ENCODE peak calls at places on chromosome 6, in six cellular contexts. V is epithelial cell of proximal tubule, G is tibial nerve, L is AG04450, B is left ventricle myocardium inferior, Q is GM12865. W is an unnamed sample.

GRCh38 chr6:169479783-169480495 is 221.9 kb downstream of the WDR27 start:
- DNase-seq in G (no peak), V (no peak), B (no peak), L (no peak), Q (no peak), W (no peak)

GRCh38 chr6:72218125-72218524 is 331.8 kb downstream of the RIMS1 start:
- DNase-seq in G (no peak), L (no peak), Q (peak; percentile 30), B (no peak), V (peak; percentile 4), W (peak; percentile 6)

GRCh38 chr6:101830501-101831031 is 437.1 kb downstream of the GRIK2 start:
- DNase-seq in B (no peak), V (no peak), G (no peak), L (no peak), Q (no peak), W (no peak)

GRCh38 chr6:43833996-43834390 is 64.0 kb downstream of the VEGFA start:
- DNase-seq in G (no peak), B (no peak), V (no peak), Q (no peak), L (no peak), W (no peak)

GRCh38 chr6:15986027-15986629 is 142.8 kb upstream of the MYLIP start:
- DNase-seq in L (no peak), Q (no peak), V (no peak), G (no peak), B (no peak), W (no peak)

GRCh38 chr6:20991910-20992309 is 457.7 kb downstream of the CDKAL1 start:
- DNase-seq in G (no peak), V (no peak), L (no peak), B (no peak), Q (no peak), W (no peak)

GRCh38 chr6:7811441-7811840 is 85.5 kb downstream of the BMP6 start:
- DNase-seq in B (no peak), V (no peak), Q (no peak), L (no peak), G (no peak), W (no peak)

GRCh38 chr6:75368151-75368779 is 83.7 kb upstream of the TMEM30A start:
- DNase-seq in G (no peak), Q (peak; percentile 46), V (peak; percentile 42), L (no peak), B (no peak), W (no peak)

GRCh38 chr6:45949256-45949655 is 66.4 kb downstream of the CLIC5 start:
- DNase-seq in L (no peak), Q (no peak), B (no peak), V (no peak), G (no peak), W (no peak)

GRCh38 chr6:20802596-20802995 is 268.3 kb downstream of the CDKAL1 start:
- DNase-seq in Q (no peak), L (no peak), V (no peak), B (no peak), G (no peak), W (no peak)

GRCh38 chr6:165223736-165224135 is 85.7 kb downstream of the C6orf118 start:
- DNase-seq in L (no peak), Q (no peak), G (no peak), B (no peak), V (no peak), W (no peak)

GRCh38 chr6:150751296-150751695 is 114.2 kb upstream of the MTHFD1L start:
- DNase-seq in G (no peak), L (no peak), Q (no peak), V (no peak), B (no peak), W (no peak)

GRCh38 chr6:142929751-142930358 is 15.1 kb downstream of the HIVEP2 start:
- DNase-seq in B (no peak), V (no peak), L (no peak), G (no peak), Q (no peak), W (peak; percentile 47)

GRCh38 chr6:116404706-116405105 is 34.0 kb downstream of the DSE start:
- DNase-seq in B (no peak), L (no peak), G (no peak), V (no peak), Q (no peak), W (peak; percentile 55)

GRCh38 chr6:110542311-110543024 is 66.1 kb upstream of the SLC22A16 start:
- DNase-seq in G (peak; percentile 42), L (no peak), Q (no peak), B (peak; percentile 66), V (no peak), W (no peak)

GRCh38 chr6:69957990-69958559 is 91.7 kb downstream of the COL19A1 start:
- DNase-seq in G (no peak), B (no peak), V (no peak), Q (no peak), L (no peak), W (no peak)

GRCh38 chr6:26743941-26744699 is 84.6 kb upstream of the ZNF322 start:
- DNase-seq in G (no peak), B (no peak), V (no peak), L (no peak), Q (no peak), W (peak; percentile 3)

GRCh38 chr6:78867370-78868040 is at the start of gene IRAK1BP1:
- DNase-seq in G (peak; percentile 53), B (peak; percentile 83), V (no peak), Q (peak; percentile 93), L (peak; percentile 52), W (peak; percentile 74)

GRCh38 chr6:140849441-140849840 is 1283.3 kb upstream of the GJE1 start:
- DNase-seq in B (no peak), Q (no peak), V (no peak), L (no peak), G (no peak), W (no peak)

DNA sequence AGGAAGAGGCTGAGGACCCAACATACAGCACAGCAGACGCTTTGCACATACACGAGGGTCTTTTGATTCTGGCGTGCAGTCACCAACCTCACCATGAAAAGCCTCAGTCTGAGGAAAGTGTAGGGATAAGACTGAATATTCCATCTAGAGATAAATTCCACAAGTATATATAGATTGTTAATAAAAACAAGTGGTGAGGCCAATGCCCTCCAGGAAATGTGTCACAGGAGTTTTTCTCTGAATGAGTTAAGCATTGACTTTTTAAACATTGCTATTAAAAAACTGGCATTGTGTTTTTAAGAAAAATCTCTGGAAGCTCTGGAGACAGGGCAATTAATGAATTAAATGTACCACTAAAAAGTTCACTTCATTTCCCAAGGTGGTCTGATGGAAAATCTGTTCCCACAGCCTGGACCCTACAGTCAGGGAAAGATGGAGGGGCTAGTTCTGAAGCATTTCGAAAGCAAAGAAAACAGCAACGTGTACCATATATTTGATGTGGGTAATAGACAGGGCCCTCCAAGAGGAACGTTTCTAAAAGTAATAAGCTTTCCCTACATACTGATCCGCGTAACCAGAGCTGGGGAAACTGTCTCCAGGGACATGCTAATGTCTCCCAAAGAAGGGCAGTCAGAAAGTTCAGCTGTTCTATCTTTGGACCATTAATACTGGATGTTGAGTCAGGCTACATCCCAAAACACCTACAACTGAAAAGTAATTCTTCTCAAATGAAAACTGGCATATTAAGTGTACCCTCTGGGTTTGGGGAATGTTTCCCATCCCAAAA is 301.1 kb downstream of the FOXC1 start:
- DNase-seq in V (no peak), G (no peak), B (no peak), Q (no peak), L (no peak), W (no peak)
- TF ChIP-seq CTCF in V (no peak), G (no peak), B (no peak), Q (no peak), L (no peak), W (no peak)

DNA sequence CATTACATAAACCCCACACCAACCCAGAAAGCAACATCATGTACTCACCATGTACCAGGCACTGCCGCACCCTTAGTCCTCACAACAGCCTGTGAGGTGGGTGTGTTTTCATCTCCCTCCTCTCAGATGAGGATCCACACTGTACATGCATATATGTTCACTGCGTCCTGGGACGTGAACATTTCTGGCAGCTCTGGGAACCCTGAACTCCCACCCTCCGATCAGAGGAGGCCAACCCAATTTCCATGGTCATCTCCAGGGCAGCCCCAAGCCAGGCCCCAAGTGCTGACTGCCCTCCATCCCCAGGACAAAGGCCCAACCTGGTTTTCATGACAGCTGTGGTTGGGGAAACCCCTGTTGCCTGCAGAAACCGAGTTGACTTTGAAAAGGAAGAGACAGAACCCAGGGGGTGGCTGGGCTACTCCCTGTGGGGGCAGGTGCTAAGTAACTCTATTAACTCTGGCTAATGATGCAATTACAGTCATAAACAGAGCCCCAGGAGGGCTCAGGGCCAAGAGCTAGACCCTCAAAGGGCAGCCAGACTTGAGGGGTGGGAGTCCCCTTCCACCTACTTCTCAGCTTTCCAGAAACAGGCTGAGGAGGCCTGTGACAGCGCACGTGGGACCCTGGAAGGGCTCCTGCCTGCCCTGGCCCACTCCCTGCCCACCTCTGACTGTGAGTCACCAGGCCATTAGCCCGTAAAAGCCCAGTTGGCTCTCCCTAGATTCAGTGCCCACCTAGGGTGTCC is 2.6 kb downstream of the TFEB start:
- DNase-seq in G (no peak), V (no peak), B (no peak), Q (peak; percentile 90), L (no peak), W (peak; percentile 18)
- H3K4me3 ChIP-seq in G (peak overlapping the region; percentile 88), V (peak overlapping the region; percentile 81), B (peak overlapping the region; percentile 99), Q (peak overlapping the region; percentile 83), L (peak overlapping the region; percentile 72), W (peak overlapping the region; percentile 76)

GRCh38 chr6:39360378-39360777 is 37.9 kb upstream of the KCNK16 start:
- DNase-seq in L (no peak), Q (no peak), G (no peak), B (no peak), V (no peak), W (no peak)

GRCh38 chr6:39365281-39366074 is 43.0 kb upstream of the KCNK16 start:
- DNase-seq in Q (no peak), L (no peak), V (peak; percentile 13), B (no peak), G (no peak), W (peak; percentile 2)

GRCh38 chr6:39363280-39363679 is 40.8 kb upstream of the KCNK16 start:
- DNase-seq in Q (no peak), B (no peak), V (no peak), G (no peak), L (no peak), W (no peak)

GRCh38 chr6:39361657-39362486 is 39.4 kb upstream of the KCNK16 start:
- DNase-seq in V (no peak), Q (peak; percentile 68), G (peak; percentile 43), L (peak; percentile 16), B (peak; percentile 49), W (peak; percentile 46)

GRCh38 chr6:39362487-39362865 is 40.0 kb upstream of the KCNK16 start:
- DNase-seq in Q (no peak), L (no peak), B (no peak), V (no peak), G (no peak), W (no peak)
- TF ChIP-seq CTCF in Q (peak; percentile 13), L (no peak), B (no peak), V (no peak), G (no peak), W (no peak)

DNA sequence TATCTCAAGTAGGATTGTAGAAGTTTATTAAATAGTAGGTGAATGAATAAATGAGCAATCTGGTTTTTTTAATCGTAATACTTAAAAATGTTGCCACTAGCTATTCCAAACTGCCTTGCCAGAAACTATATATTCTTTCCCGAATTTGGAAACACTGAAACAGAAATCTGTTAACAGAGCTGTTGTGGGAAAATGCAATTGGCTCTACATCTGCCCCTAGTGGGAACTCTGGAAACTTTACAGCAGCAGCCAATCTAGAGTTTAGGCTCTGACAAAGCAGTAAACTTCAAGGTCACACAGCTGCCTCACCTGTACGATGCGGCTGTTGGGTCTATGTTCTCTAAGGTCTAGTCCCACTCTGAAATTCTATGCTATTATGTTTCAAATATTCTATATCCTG is 41.7 kb downstream of the SYNE1 start:
- DNase-seq in G (no peak), B (no peak), L (no peak), V (no peak), Q (peak; percentile 29), W (peak; percentile 32)
- H3K4me3 ChIP-seq in G (no peak overlapping the region), B (no peak overlapping the region), L (no peak overlapping the region), V (no peak overlapping the region), Q (no peak overlapping the region), W (no peak overlapping the region)